ENCODE peak calls at places on chromosomes 12 and 14, in four cellular contexts. B is SIG-M5, F is RKO, M is neural crest cell. K is an unnamed sample.

GRCh38 chr12:26011099-26011498 is 52.6 kb downstream of the RASSF8 start:
- DNase-seq in B (no peak), F (no peak), M (no peak), K (no peak)

GRCh38 chr12:119061208-119061796 is 80.0 kb downstream of the SRRM4 start:
- DNase-seq in B (no peak), F (peak; percentile 75), M (peak; percentile 77), K (peak; percentile 4)

GRCh38 chr14:30115756-30116155 is 188.1 kb upstream of the PRKD1 start:
- DNase-seq in B (no peak), F (no peak), M (no peak), K (no peak)

GRCh38 chr14:75301666-75302325 is 23.2 kb downstream of the FOS start:
- DNase-seq in B (peak; percentile 33), F (no peak), M (no peak), K (no peak)

GRCh38 chr12:107362960-107363359 is 269.6 kb upstream of the CRY1 start:
- DNase-seq in B (no peak), F (no peak), M (no peak), K (no peak)

GRCh38 chr12:10249690-10250455 is 37.2 kb downstream of the GABARAPL1 start:
- DNase-seq in B (no peak), F (no peak), M (no peak), K (no peak)

GRCh38 chr12:66514581-66514980 is 164.3 kb downstream of the GRIP1 start:
- DNase-seq in B (no peak), F (peak; percentile 41), M (no peak), K (no peak)

GRCh38 chr12:59151243-59151642 is 230.9 kb upstream of the LRIG3 start:
- DNase-seq in B (no peak), F (no peak), M (no peak), K (no peak)

GRCh38 chr12:18221726-18222125 is 39.6 kb upstream of the PIK3C2G start:
- DNase-seq in B (no peak), F (no peak), M (no peak), K (no peak)

GRCh38 chr14:103735022-103735421 is 19.4 kb downstream of the ZFYVE21 start:
- DNase-seq in B (no peak), F (no peak), M (no peak), K (no peak)

GRCh38 chr12:96070670-96071279 is 35.4 kb upstream of the LTA4H start:
- DNase-seq in B (no peak), F (no peak), M (no peak), K (no peak)

GRCh38 chr12:106767954-106768501 is 6.5 kb upstream of the RIC8B start:
- DNase-seq in B (no peak), F (no peak), M (peak; percentile 39), K (no peak)

GRCh38 chr14:37539992-37540391 is 55.1 kb downstream of the FOXA1 start:
- DNase-seq in B (no peak), F (no peak), M (no peak), K (no peak)

GRCh38 chr12:98838282-98838681 is 193.2 kb downstream of the APAF1 start:
- DNase-seq in B (no peak), F (peak; percentile 27), M (no peak), K (peak; percentile 5)

GRCh38 chr14:77985235-77985634 is 184.9 kb upstream of the NRXN3 start:
- DNase-seq in B (no peak), F (no peak), M (no peak), K (no peak)

GRCh38 chr12:45674181-45674580 is 55.3 kb upstream of the ARID2 start:
- DNase-seq in B (no peak), F (no peak), M (no peak), K (no peak)

GRCh38 chr14:54025661-54026060 is 69.0 kb upstream of the BMP4 start:
- DNase-seq in B (no peak), F (peak; percentile 17), M (no peak), K (no peak)

GRCh38 chr12:117020536-117021220 is 78.5 kb downstream of the TESC start:
- DNase-seq in B (no peak), F (no peak), M (no peak), K (no peak)

GRCh38 chr14:70002589-70003240 is 123.5 kb downstream of the SMOC1 start:
- DNase-seq in B (no peak), F (no peak), M (no peak), K (peak; percentile 26)

GRCh38 chr14:61616524-61617185 is 78.7 kb upstream of the HIF1A start:
- DNase-seq in B (no peak), F (no peak), M (no peak), K (no peak)

GRCh38 chr12:107731376-107731775 is 29.6 kb downstream of the PRDM4 start:
- DNase-seq in B (no peak), F (no peak), M (no peak), K (no peak)

GRCh38 chr12:56634242-56634836 is 4.2 kb upstream of the BAZ2A start:
- DNase-seq in B (no peak), F (no peak), M (no peak), K (peak; percentile 78)

GRCh38 chr14:51236314-51236713 is 3.7 kb upstream of the TMX1 start:
- DNase-seq in B (peak; percentile 23), F (peak; percentile 44), M (no peak), K (no peak)

GRCh38 chr12:29149691-29150382 is 759 bp downstream of the FAR2 start:
- DNase-seq in B (no peak), F (peak; percentile 46), M (peak; percentile 10), K (no peak)

GRCh38 chr12:53695148-53696138 is 19.6 kb upstream of the ATP5MC2 start:
- DNase-seq in B (no peak), F (no peak), M (peak; percentile 45), K (peak; percentile 59)

GRCh38 chr12:118055144-118055557 is 5.8 kb downstream of the WSB2 start:
- DNase-seq in B (no peak), F (peak; percentile 78), M (peak; percentile 43), K (peak; percentile 35)

GRCh38 chr12:77204055-77204454 is 138.7 kb upstream of the E2F7 start:
- DNase-seq in B (no peak), F (no peak), M (no peak), K (no peak)

GRCh38 chr12:107610030-107610859 is 75.4 kb upstream of the PWP1 start:
- DNase-seq in B (no peak), F (peak; percentile 43), M (peak; percentile 46), K (peak; percentile 45)

GRCh38 chr14:59123526-59123925 is 64.9 kb upstream of the DAAM1 start:
- DNase-seq in B (no peak), F (no peak), M (no peak), K (no peak)

GRCh38 chr12:50074936-50075807 is 10.0 kb upstream of the SMARCD1 start:
- DNase-seq in B (no peak), F (peak; percentile 82), M (peak; percentile 92), K (peak; percentile 94)

GRCh38 chr12:56684745-56685369 is 3.2 kb downstream of the PTGES3 start:
- DNase-seq in B (no peak), F (no peak), M (no peak), K (no peak)